ENCODE peak calls at places on chromosomes 1 and 21, in four cellular contexts. One of them, this sample, is unnamed.

GRCh38 chr1:188846468-188846867 is 1631.2 kb downstream of the BRINP3 start:
- DNase-seq in right lobe of liver: no peak
- DNase-seq in progenitor cell of endocrine pancreas: no peak
- DNase-seq in 8988T: no peak
- DNase-seq in this sample: no peak

GRCh38 chr1:8836228-8836627 is 18.8 kb upstream of the RERE start:
- DNase-seq in right lobe of liver: no peak
- DNase-seq in progenitor cell of endocrine pancreas: no peak
- DNase-seq in 8988T: no peak
- DNase-seq in this sample: no peak

GRCh38 chr21:31908106-31909031 is 35.5 kb downstream of the HUNK start:
- DNase-seq in right lobe of liver: no peak
- DNase-seq in progenitor cell of endocrine pancreas: no peak
- DNase-seq in 8988T: no peak
- DNase-seq in this sample: peak

GRCh38 chr1:175208773-175209492 is 16.4 kb upstream of the KIAA0040 start:
- DNase-seq in right lobe of liver: peak
- DNase-seq in progenitor cell of endocrine pancreas: no peak
- DNase-seq in 8988T: no peak
- DNase-seq in this sample: no peak

GRCh38 chr21:21101911-21102310 is 103.7 kb downstream of the NCAM2 start:
- DNase-seq in right lobe of liver: no peak
- DNase-seq in progenitor cell of endocrine pancreas: no peak
- DNase-seq in 8988T: no peak
- DNase-seq in this sample: no peak

GRCh38 chr1:151326619-151327222 is 495 bp downstream of the PI4KB start:
- DNase-seq in right lobe of liver: peak
- DNase-seq in progenitor cell of endocrine pancreas: no peak
- DNase-seq in 8988T: no peak
- DNase-seq in this sample: no peak

GRCh38 chr21:35448876-35449599 is 399.9 kb upstream of the RUNX1 start:
- DNase-seq in right lobe of liver: no peak
- DNase-seq in progenitor cell of endocrine pancreas: no peak
- DNase-seq in 8988T: no peak
- DNase-seq in this sample: no peak

GRCh38 chr1:6771568-6771825 is 13.8 kb upstream of the CAMTA1 start:
- DNase-seq in right lobe of liver: no peak
- DNase-seq in progenitor cell of endocrine pancreas: no peak
- DNase-seq in 8988T: no peak
- DNase-seq in this sample: no peak

GRCh38 chr1:207300970-207301369 is 20.5 kb upstream of the CD55 start:
- DNase-seq in right lobe of liver: no peak
- DNase-seq in progenitor cell of endocrine pancreas: no peak
- DNase-seq in 8988T: no peak
- DNase-seq in this sample: no peak

GRCh38 chr21:44709426-44710293 is 1.7 kb downstream of the TSPEAR start:
- DNase-seq in right lobe of liver: no peak
- DNase-seq in progenitor cell of endocrine pancreas: no peak
- DNase-seq in 8988T: no peak
- DNase-seq in this sample: no peak

GRCh38 chr21:45857761-45858160 is 123.8 kb upstream of the COL6A1 start:
- DNase-seq in right lobe of liver: no peak
- DNase-seq in progenitor cell of endocrine pancreas: no peak
- DNase-seq in 8988T: no peak
- DNase-seq in this sample: no peak

GRCh38 chr1:58818075-58818474 is 34.2 kb upstream of the JUN start:
- DNase-seq in right lobe of liver: no peak
- DNase-seq in progenitor cell of endocrine pancreas: no peak
- DNase-seq in 8988T: no peak
- DNase-seq in this sample: no peak